ENCODE peak calls at places on chromosomes 2 and 18, in ten cellular contexts. A is HFFc6; F is CD8-positive, alpha-beta T cell; O is cardiac fibroblast; C is adrenal gland; N is astrocyte of the spinal cord; P is fibroblast of mammary gland; B is H9; D is ovary; I is Calu3. J is an unnamed sample.

GRCh38 chr2:143481728-143482127 is 352.5 kb downstream of the ARHGAP15 start:
- DNase-seq in B (no peak), I (no peak), O (no peak), P (no peak), D (no peak), A (no peak), N (no peak), C (no peak), F (no peak), J (no peak)

GRCh38 chr2:53104263-53104662 is 663.3 kb upstream of the CHAC2 start:
- DNase-seq in N (peak), A (peak), F (no peak), O (peak), C (no peak), B (no peak), P (peak), I (peak), D (no peak), J (no peak)

GRCh38 chr18:79509536-79509930 is 113.8 kb downstream of the NFATC1 start:
- DNase-seq in O (no peak), C (no peak), B (no peak), I (no peak), A (no peak), P (no peak), N (no peak), D (peak), F (no peak), J (no peak)

GRCh38 chr2:127014630-127015029 is 92.3 kb downstream of the BIN1 start:
- DNase-seq in N (peak), D (no peak), O (peak), F (peak), A (peak), C (no peak), I (no peak), B (no peak), P (peak), J (peak)

GRCh38 chr2:113208995-113209868 is 35.5 kb downstream of the PSD4 start:
- DNase-seq in A (peak), C (no peak), P (no peak), F (no peak), O (no peak), B (no peak), I (no peak), N (peak), D (no peak), J (no peak)

GRCh38 chr2:137205324-137205723 is 440.0 kb downstream of the THSD7B start:
- DNase-seq in D (no peak), N (no peak), B (no peak), A (no peak), F (no peak), P (no peak), I (no peak), C (no peak), O (no peak), J (no peak)

GRCh38 chr2:54559593-54560145 is 103.5 kb downstream of the SPTBN1 start:
- DNase-seq in C (peak), I (no peak), O (peak), A (peak), D (no peak), B (no peak), P (peak), F (no peak), N (peak), J (peak)

GRCh38 chr2:37652199-37652640 is 19.2 kb downstream of the CDC42EP3 start:
- DNase-seq in O (peak), I (no peak), B (no peak), F (no peak), P (peak), D (no peak), C (no peak), N (peak), A (peak), J (no peak)

GRCh38 chr2:24104906-24105305 is 18.2 kb downstream of the PFN4 start:
- DNase-seq in N (no peak), A (no peak), F (no peak), I (no peak), O (no peak), P (no peak), C (no peak), B (no peak), D (no peak), J (no peak)

GRCh38 chr2:218618102-218618860 is 10.6 kb downstream of the PLCD4 start:
- DNase-seq in C (no peak), B (no peak), O (no peak), D (no peak), P (peak), N (no peak), A (peak), F (no peak), I (no peak), J (no peak)

GRCh38 chr2:176283268-176283667 is 14.0 kb downstream of the MTX2 start:
- DNase-seq in C (no peak), I (no peak), O (peak), D (no peak), N (peak), F (no peak), A (no peak), P (peak), B (no peak), J (no peak)

GRCh38 chr18:39346916-39347315 is 1781.3 kb upstream of the CELF4 start:
- DNase-seq in O (no peak), D (no peak), N (no peak), I (no peak), C (no peak), B (no peak), A (no peak), F (no peak), P (no peak), J (no peak)

GRCh38 chr2:200095436-200095835 is 140.1 kb downstream of the MAIP1 start:
- DNase-seq in P (no peak), N (no peak), C (no peak), F (no peak), B (no peak), O (no peak), A (no peak), D (no peak), I (no peak), J (no peak)

GRCh38 chr2:200100027-200100426 is 144.6 kb downstream of the MAIP1 start:
- DNase-seq in B (no peak), F (no peak), P (no peak), N (no peak), D (no peak), I (no peak), C (no peak), A (no peak), O (no peak), J (no peak)

GRCh38 chr2:200101862-200102261 is 146.5 kb downstream of the MAIP1 start:
- DNase-seq in D (no peak), N (no peak), P (no peak), C (no peak), I (no peak), A (no peak), F (no peak), B (no peak), O (no peak), J (no peak)

GRCh38 chr2:200102971-200103370 is 147.6 kb downstream of the MAIP1 start:
- DNase-seq in P (no peak), I (no peak), O (no peak), C (no peak), B (no peak), A (no peak), N (no peak), F (no peak), D (no peak), J (no peak)

DNA sequence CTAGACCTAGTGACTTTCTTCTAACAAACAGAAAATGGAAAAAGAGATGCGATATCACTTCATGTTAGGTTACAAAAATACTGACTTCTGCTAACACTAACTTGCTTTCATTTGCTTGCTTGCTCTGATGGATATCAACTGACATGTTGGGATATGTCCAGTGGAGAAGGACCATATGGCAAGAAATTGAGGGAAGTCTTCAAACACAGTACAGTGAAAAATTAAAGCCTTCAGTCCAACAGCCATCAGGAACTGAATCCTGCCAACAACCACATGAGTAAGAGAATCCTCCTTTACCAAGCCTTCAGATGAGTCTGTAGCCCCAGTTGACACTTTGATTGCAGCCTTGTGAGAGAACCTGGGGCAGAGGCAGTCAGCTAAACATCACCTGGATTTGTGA is 143.9 kb downstream of the MAIP1 start:
- DNase-seq in N (no peak), O (no peak), P (no peak), F (no peak), D (no peak), C (no peak), I (no peak), A (no peak), B (no peak), J (no peak)
- TF ChIP-seq CTCF in N (no peak), O (no peak), P (no peak), F (no peak), D (no peak), C (no peak), I (no peak), A (no peak), B (no peak), J (no peak)

DNA sequence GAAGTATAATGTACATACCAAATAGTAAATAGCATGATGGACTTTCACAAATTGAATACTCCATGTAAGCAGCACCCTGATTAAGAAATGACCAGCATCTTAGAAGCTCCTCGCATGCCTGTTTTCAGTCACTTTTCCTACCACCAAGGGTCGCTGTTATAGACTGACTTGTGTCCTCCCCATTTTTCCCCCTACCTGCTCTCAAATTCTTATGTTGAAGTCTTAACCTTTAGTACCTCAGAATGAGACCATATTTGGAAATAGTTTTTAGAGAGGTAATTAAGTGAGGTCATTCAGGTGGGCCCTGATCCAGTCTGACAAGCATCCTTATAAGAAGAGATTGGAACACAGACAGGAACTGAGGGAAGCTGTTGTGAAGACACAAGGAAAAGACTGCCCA is 125.9 kb downstream of the LYPD6 start:
- DNase-seq in N (no peak), B (no peak), F (no peak), A (no peak), I (no peak), O (no peak), C (no peak), D (no peak), P (no peak), J (no peak)
- TF ChIP-seq CTCF in N (no peak), B (peak), F (no peak), A (peak), I (no peak), O (no peak), C (no peak), D (no peak), P (no peak), J (no peak)

GRCh38 chr2:120570001-120570400 is 165.7 kb upstream of the GLI2 start:
- DNase-seq in P (no peak), A (no peak), N (no peak), B (no peak), C (no peak), I (no peak), O (no peak), D (no peak), F (no peak), J (no peak)

GRCh38 chr2:120567128-120567527 is 168.5 kb upstream of the GLI2 start:
- DNase-seq in O (no peak), F (no peak), N (no peak), C (no peak), A (no peak), D (no peak), B (no peak), I (no peak), P (no peak), J (no peak)

GRCh38 chr2:120566331-120567035 is 169.2 kb upstream of the GLI2 start:
- DNase-seq in N (peak), B (no peak), D (peak), O (peak), A (no peak), P (peak), C (peak), F (no peak), I (no peak), J (peak)

GRCh38 chr2:120568975-120569268 is 166.7 kb upstream of the GLI2 start:
- DNase-seq in B (no peak), P (no peak), O (no peak), C (no peak), D (no peak), N (peak), I (no peak), F (no peak), A (no peak), J (no peak)

DNA sequence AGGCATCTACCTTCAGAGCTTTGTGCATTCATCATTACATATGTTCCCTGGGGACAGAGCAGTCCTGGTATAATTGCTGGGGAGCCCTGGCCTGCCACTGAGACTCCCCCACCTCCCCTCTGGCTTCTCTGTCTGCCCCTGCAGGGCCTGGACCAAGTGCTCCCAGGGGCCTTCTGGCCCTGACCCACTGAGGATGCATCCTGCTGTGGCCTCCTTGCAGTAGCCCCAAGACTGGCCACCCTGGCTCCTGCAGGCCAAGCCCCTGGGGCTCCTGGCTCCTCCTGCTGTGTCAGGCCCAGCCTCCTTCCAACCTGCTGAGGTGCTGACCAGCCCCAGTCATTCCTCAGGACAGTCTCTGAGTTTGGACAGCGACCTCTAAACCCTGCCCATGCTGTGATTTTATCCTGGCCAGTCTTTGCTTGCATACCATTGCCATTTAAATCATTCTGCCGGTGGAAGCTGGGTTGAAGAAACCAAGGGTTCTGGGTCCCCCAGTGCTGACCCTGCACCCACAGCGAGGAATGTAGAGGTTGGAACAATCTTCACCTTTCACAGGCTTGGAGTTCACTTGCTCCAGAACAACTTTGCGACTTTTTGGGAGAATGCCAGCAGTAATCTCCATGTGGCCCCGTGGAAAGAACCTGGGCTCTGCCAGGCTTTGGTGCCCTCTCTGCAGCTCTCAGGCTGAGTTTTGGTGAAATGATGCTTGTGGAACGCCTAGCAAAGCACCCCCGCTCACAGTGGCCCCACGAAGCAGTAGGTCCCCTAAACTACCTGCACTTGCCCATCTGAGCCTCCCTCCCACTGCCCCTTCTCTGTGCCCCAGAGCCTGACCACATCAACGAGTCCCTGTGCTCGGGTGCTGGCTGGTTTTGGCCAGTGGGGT is 167.3 kb upstream of the GLI2 start:
- DNase-seq in F (no peak), B (no peak), P (no peak), C (no peak), A (peak), I (no peak), N (peak), D (no peak), O (no peak), J (no peak)
- TF ChIP-seq CTCF in F (no peak), B (no peak), P (no peak), C (no peak), A (no peak), I (no peak), N (no peak), D (no peak), O (no peak), J (no peak)

GRCh38 chr2:83827618-83828017 is 631.5 kb downstream of the SUCLG1 start:
- DNase-seq in A (no peak), N (no peak), D (no peak), I (no peak), F (no peak), O (no peak), C (no peak), P (no peak), B (no peak), J (no peak)
- TF ChIP-seq CTCF in A (no peak), N (no peak), D (no peak), I (no peak), F (no peak), O (no peak), C (no peak), P (no peak), B (peak), J (no peak)

GRCh38 chr2:121664086-121664485 is 14.8 kb upstream of the CLASP1 start:
- DNase-seq in C (no peak), I (peak), N (no peak), D (no peak), O (no peak), B (no peak), A (no peak), F (no peak), P (no peak), J (no peak)
- TF ChIP-seq CTCF in C (no peak), I (no peak), N (no peak), D (no peak), O (no peak), B (no peak), A (no peak), F (no peak), P (no peak), J (no peak)

GRCh38 chr18:34258176-34258575 is 33.5 kb upstream of the NOL4 start:
- DNase-seq in I (no peak), D (no peak), F (no peak), O (no peak), C (no peak), N (no peak), P (no peak), B (no peak), A (no peak), J (no peak)

DNA sequence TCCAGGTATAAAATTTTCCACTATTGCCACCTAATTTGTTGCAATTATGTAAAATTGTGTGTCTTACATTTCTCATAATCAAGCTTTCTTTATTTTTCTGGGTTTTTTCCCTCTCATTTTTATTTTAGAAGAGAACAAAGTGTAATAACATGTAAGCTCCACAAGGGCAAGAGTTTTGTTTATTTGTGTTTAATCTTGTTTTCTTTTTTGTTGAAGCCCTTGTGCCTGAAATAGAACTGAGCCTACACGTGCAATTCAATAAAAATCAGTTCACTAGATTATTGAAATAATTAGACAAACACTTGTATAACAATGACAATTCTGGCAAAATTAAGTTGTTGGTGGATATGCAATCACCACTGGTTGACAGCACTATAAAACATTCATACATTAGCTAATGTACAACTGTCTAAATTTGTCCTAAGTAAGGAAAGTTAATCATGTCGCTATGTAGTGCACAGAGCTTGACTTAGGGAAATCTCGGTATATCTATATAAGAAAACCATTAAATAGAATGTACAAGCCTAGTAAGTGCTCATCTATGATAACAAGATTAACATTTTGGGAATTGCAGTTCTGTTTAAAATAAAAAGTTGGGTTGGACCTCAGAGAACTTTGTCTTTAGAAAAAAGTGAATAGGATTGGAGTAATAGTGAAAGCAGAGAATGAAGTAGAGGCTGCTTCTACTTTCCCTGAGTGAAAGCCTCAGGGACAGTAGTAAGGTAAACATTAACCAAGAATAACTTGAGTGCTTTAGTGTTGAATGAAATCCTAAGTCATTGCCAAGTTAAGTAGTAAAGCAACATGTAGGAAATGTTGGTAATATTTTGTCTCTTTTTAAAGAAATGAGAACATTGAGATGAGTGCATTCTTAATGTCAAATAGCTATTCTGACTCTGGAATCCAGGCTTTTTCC is 37.4 kb upstream of the NOL4 start:
- DNase-seq in N (no peak), D (no peak), A (no peak), F (no peak), P (no peak), I (no peak), C (no peak), O (no peak), B (no peak), J (no peak)
- TF ChIP-seq CTCF in N (no peak), D (no peak), A (no peak), F (no peak), P (no peak), I (no peak), C (no peak), O (no peak), B (peak), J (no peak)

GRCh38 chr2:133886735-133887675 is 318.7 kb upstream of the NCKAP5 start:
- DNase-seq in P (peak), O (peak), N (peak), C (peak), A (peak), D (peak), F (peak), B (peak), I (peak), J (peak)
- TF ChIP-seq CTCF in P (peak), O (peak), N (peak), C (peak), A (peak), D (peak), F (peak), B (peak), I (peak), J (peak)

GRCh38 chr2:164803772-164804466 is 37.7 kb downstream of the COBLL1 start:
- DNase-seq in A (no peak), D (no peak), C (no peak), F (no peak), B (no peak), P (peak), I (no peak), N (no peak), O (peak), J (peak)

GRCh38 chr2:164796999-164797398 is 44.6 kb downstream of the COBLL1 start:
- DNase-seq in I (no peak), P (no peak), B (no peak), D (no peak), O (no peak), F (no peak), C (no peak), A (no peak), N (no peak), J (no peak)

GRCh38 chr2:164800572-164800971 is 41.1 kb downstream of the COBLL1 start:
- DNase-seq in C (no peak), O (no peak), B (no peak), I (no peak), P (no peak), D (no peak), A (no peak), N (no peak), F (no peak), J (no peak)

DNA sequence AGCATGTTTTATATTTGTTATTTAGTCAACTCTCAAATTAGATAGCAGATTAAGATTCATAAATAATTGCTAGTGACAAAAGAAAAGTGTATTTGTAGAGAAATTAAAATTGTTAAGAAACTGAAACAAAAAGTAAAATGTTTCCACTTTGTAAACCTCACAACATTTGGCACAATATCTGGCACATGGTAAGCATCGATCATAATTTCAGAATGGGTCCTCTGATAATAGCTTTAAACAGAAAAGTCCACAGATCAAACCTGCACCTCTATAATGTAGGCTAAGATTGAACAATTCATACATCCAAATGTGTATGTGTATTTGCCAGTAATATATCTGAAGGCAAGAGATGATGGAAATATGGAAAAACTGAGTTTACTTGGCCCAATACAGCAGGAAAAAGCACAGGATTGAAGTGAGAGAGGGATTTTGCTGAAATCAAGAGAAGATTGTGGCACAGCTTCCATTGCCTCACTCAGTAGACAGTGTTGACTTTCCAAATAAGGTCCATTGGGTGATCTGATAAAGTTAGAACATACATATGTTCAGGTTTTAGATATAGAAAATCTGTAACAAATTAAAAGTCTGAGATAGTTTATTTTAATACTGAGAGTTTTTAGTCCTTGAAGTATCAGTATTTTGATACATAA is 39.4 kb downstream of the COBLL1 start:
- DNase-seq in O (no peak), C (no peak), A (no peak), I (no peak), D (no peak), P (no peak), N (no peak), F (no peak), B (no peak), J (no peak)
- TF ChIP-seq CTCF in O (no peak), C (no peak), A (no peak), I (no peak), D (no peak), P (no peak), N (no peak), F (no peak), B (no peak), J (no peak)